ENCODE peak calls at places on chromosomes 3 and 15, in five cellular contexts. One of them, this sample, is unnamed.

GRCh38 chr15:74291101-74292071 is 55.3 kb downstream of the CCDC33 start:
- DNase-seq in AG08395: peak; percentile 90
- DNase-seq in activated naive CD8-positive, alpha-beta T cell treated with anti-CD3 and anti-CD28 coated beads, Interleukin-2, amount 50 U/mL, for 24 hours: peak; percentile 87
- DNase-seq in CD8-positive, alpha-beta T cell: peak; percentile 45
- DNase-seq in fibroblast of mammary gland: peak; percentile 60
- DNase-seq in this sample: peak; percentile 45

GRCh38 chr3:129278970-129279906 is 568 bp downstream of the HMCES start:
- DNase-seq in activated naive CD8-positive, alpha-beta T cell treated with anti-CD3 and anti-CD28 coated beads, Interleukin-2, amount 50 U/mL, for 24 hours: peak; percentile 70
- DNase-seq in AG08395: peak; percentile 32
- DNase-seq in fibroblast of mammary gland: peak; percentile 67
- DNase-seq in CD8-positive, alpha-beta T cell: peak; percentile 28
- DNase-seq in this sample: peak; percentile 25

GRCh38 chr15:35522061-35522460 is 23.9 kb downstream of the DPH6 start:
- DNase-seq in fibroblast of mammary gland: peak; percentile 12
- DNase-seq in activated naive CD8-positive, alpha-beta T cell treated with anti-CD3 and anti-CD28 coated beads, Interleukin-2, amount 50 U/mL, for 24 hours: no peak
- DNase-seq in AG08395: peak; percentile 2
- DNase-seq in CD8-positive, alpha-beta T cell: no peak
- DNase-seq in this sample: no peak

GRCh38 chr15:67132276-67132675 is 66.9 kb downstream of the SMAD3 start:
- DNase-seq in CD8-positive, alpha-beta T cell: no peak
- DNase-seq in activated naive CD8-positive, alpha-beta T cell treated with anti-CD3 and anti-CD28 coated beads, Interleukin-2, amount 50 U/mL, for 24 hours: no peak
- DNase-seq in AG08395: no peak
- DNase-seq in fibroblast of mammary gland: no peak
- DNase-seq in this sample: no peak

GRCh38 chr15:90836296-90836871 is 32.0 kb upstream of the FURIN start:
- DNase-seq in AG08395: peak; percentile 70
- DNase-seq in CD8-positive, alpha-beta T cell: no peak
- DNase-seq in activated naive CD8-positive, alpha-beta T cell treated with anti-CD3 and anti-CD28 coated beads, Interleukin-2, amount 50 U/mL, for 24 hours: no peak
- DNase-seq in fibroblast of mammary gland: peak; percentile 79
- DNase-seq in this sample: no peak

GRCh38 chr3:193333229-193333628 is 45.3 kb downstream of the ATP13A5 start:
- DNase-seq in activated naive CD8-positive, alpha-beta T cell treated with anti-CD3 and anti-CD28 coated beads, Interleukin-2, amount 50 U/mL, for 24 hours: no peak
- DNase-seq in AG08395: no peak
- DNase-seq in fibroblast of mammary gland: no peak
- DNase-seq in CD8-positive, alpha-beta T cell: no peak
- DNase-seq in this sample: no peak

GRCh38 chr3:48950051-48950450 is 31.4 kb downstream of the ARIH2 start:
- DNase-seq in fibroblast of mammary gland: no peak
- DNase-seq in AG08395: no peak
- DNase-seq in activated naive CD8-positive, alpha-beta T cell treated with anti-CD3 and anti-CD28 coated beads, Interleukin-2, amount 50 U/mL, for 24 hours: no peak
- DNase-seq in CD8-positive, alpha-beta T cell: no peak
- DNase-seq in this sample: no peak

GRCh38 chr15:68631621-68632051 is 52.8 kb downstream of the CORO2B start:
- DNase-seq in fibroblast of mammary gland: no peak
- DNase-seq in CD8-positive, alpha-beta T cell: no peak
- DNase-seq in activated naive CD8-positive, alpha-beta T cell treated with anti-CD3 and anti-CD28 coated beads, Interleukin-2, amount 50 U/mL, for 24 hours: no peak
- DNase-seq in AG08395: no peak
- DNase-seq in this sample: no peak

GRCh38 chr3:111112913-111113312 is 41.3 kb downstream of the NECTIN3 start:
- DNase-seq in fibroblast of mammary gland: peak; percentile 32
- DNase-seq in AG08395: no peak
- DNase-seq in activated naive CD8-positive, alpha-beta T cell treated with anti-CD3 and anti-CD28 coated beads, Interleukin-2, amount 50 U/mL, for 24 hours: no peak
- DNase-seq in CD8-positive, alpha-beta T cell: no peak
- DNase-seq in this sample: no peak

GRCh38 chr15:85889956-85890619 is 95.4 kb upstream of the KLHL25 start:
- DNase-seq in fibroblast of mammary gland: no peak
- DNase-seq in AG08395: no peak
- DNase-seq in activated naive CD8-positive, alpha-beta T cell treated with anti-CD3 and anti-CD28 coated beads, Interleukin-2, amount 50 U/mL, for 24 hours: no peak
- DNase-seq in CD8-positive, alpha-beta T cell: no peak
- DNase-seq in this sample: no peak

GRCh38 chr3:76383781-76384180 is 598.4 kb upstream of the ZNF717 start:
- DNase-seq in AG08395: no peak
- DNase-seq in fibroblast of mammary gland: no peak
- DNase-seq in CD8-positive, alpha-beta T cell: no peak
- DNase-seq in activated naive CD8-positive, alpha-beta T cell treated with anti-CD3 and anti-CD28 coated beads, Interleukin-2, amount 50 U/mL, for 24 hours: no peak
- DNase-seq in this sample: no peak

GRCh38 chr3:37905987-37906674 is 44.5 kb downstream of the CTDSPL start:
- DNase-seq in activated naive CD8-positive, alpha-beta T cell treated with anti-CD3 and anti-CD28 coated beads, Interleukin-2, amount 50 U/mL, for 24 hours: no peak
- DNase-seq in fibroblast of mammary gland: peak; percentile 74
- DNase-seq in AG08395: peak; percentile 69
- DNase-seq in CD8-positive, alpha-beta T cell: no peak
- DNase-seq in this sample: no peak

GRCh38 chr3:156388469-156389150 is 166.3 kb downstream of the SSR3 start:
- DNase-seq in activated naive CD8-positive, alpha-beta T cell treated with anti-CD3 and anti-CD28 coated beads, Interleukin-2, amount 50 U/mL, for 24 hours: no peak
- DNase-seq in AG08395: peak; percentile 85
- DNase-seq in CD8-positive, alpha-beta T cell: no peak
- DNase-seq in fibroblast of mammary gland: peak; percentile 97
- DNase-seq in this sample: no peak

GRCh38 chr3:150331978-150332568 is 76.0 kb upstream of the TSC22D2 start:
- DNase-seq in activated naive CD8-positive, alpha-beta T cell treated with anti-CD3 and anti-CD28 coated beads, Interleukin-2, amount 50 U/mL, for 24 hours: no peak
- DNase-seq in CD8-positive, alpha-beta T cell: no peak
- DNase-seq in fibroblast of mammary gland: no peak
- DNase-seq in AG08395: no peak
- DNase-seq in this sample: no peak

GRCh38 chr3:159765025-159765859 is 223.4 kb upstream of the IL12A start:
- DNase-seq in CD8-positive, alpha-beta T cell: no peak
- DNase-seq in fibroblast of mammary gland: peak; percentile 98
- DNase-seq in AG08395: peak; percentile 95
- DNase-seq in activated naive CD8-positive, alpha-beta T cell treated with anti-CD3 and anti-CD28 coated beads, Interleukin-2, amount 50 U/mL, for 24 hours: peak; percentile 21
- DNase-seq in this sample: no peak

GRCh38 chr3:5012398-5012797 is 33.2 kb downstream of the BHLHE40 start:
- DNase-seq in fibroblast of mammary gland: no peak
- DNase-seq in activated naive CD8-positive, alpha-beta T cell treated with anti-CD3 and anti-CD28 coated beads, Interleukin-2, amount 50 U/mL, for 24 hours: no peak
- DNase-seq in CD8-positive, alpha-beta T cell: no peak
- DNase-seq in AG08395: no peak
- DNase-seq in this sample: no peak

GRCh38 chr3:33787328-33788009 is 11.0 kb upstream of the PDCD6IP start:
- DNase-seq in fibroblast of mammary gland: peak; percentile 72
- DNase-seq in activated naive CD8-positive, alpha-beta T cell treated with anti-CD3 and anti-CD28 coated beads, Interleukin-2, amount 50 U/mL, for 24 hours: peak; percentile 40
- DNase-seq in CD8-positive, alpha-beta T cell: peak; percentile 38
- DNase-seq in AG08395: peak; percentile 71
- DNase-seq in this sample: peak; percentile 37

GRCh38 chr3:71145954-71146353 is 437.6 kb downstream of the FOXP1 start:
- DNase-seq in activated naive CD8-positive, alpha-beta T cell treated with anti-CD3 and anti-CD28 coated beads, Interleukin-2, amount 50 U/mL, for 24 hours: no peak
- DNase-seq in AG08395: no peak
- DNase-seq in CD8-positive, alpha-beta T cell: no peak
- DNase-seq in fibroblast of mammary gland: no peak
- DNase-seq in this sample: no peak

GRCh38 chr3:42900226-42900625 is 5.7 kb upstream of the ZNF662 start:
- DNase-seq in activated naive CD8-positive, alpha-beta T cell treated with anti-CD3 and anti-CD28 coated beads, Interleukin-2, amount 50 U/mL, for 24 hours: no peak
- DNase-seq in fibroblast of mammary gland: no peak
- DNase-seq in AG08395: no peak
- DNase-seq in CD8-positive, alpha-beta T cell: no peak
- DNase-seq in this sample: no peak

GRCh38 chr15:27561816-27562215 is 537.3 kb downstream of the OCA2 start:
- DNase-seq in AG08395: no peak
- DNase-seq in CD8-positive, alpha-beta T cell: no peak
- DNase-seq in fibroblast of mammary gland: no peak
- DNase-seq in activated naive CD8-positive, alpha-beta T cell treated with anti-CD3 and anti-CD28 coated beads, Interleukin-2, amount 50 U/mL, for 24 hours: no peak
- DNase-seq in this sample: no peak

GRCh38 chr3:15375461-15376000 is 43.1 kb upstream of the SH3BP5 start:
- DNase-seq in activated naive CD8-positive, alpha-beta T cell treated with anti-CD3 and anti-CD28 coated beads, Interleukin-2, amount 50 U/mL, for 24 hours: no peak
- DNase-seq in CD8-positive, alpha-beta T cell: no peak
- DNase-seq in AG08395: no peak
- DNase-seq in fibroblast of mammary gland: no peak
- DNase-seq in this sample: no peak

GRCh38 chr3:102444101-102444500 is 9.3 kb downstream of the ZPLD1 start:
- DNase-seq in fibroblast of mammary gland: peak; percentile 70
- DNase-seq in CD8-positive, alpha-beta T cell: no peak
- DNase-seq in activated naive CD8-positive, alpha-beta T cell treated with anti-CD3 and anti-CD28 coated beads, Interleukin-2, amount 50 U/mL, for 24 hours: no peak
- DNase-seq in AG08395: peak; percentile 2
- DNase-seq in this sample: no peak